ENCODE peak calls at places on chromosomes 13 and 19, in nine cellular contexts. Z is lung microvascular endothelial cell, Y is amniotic epithelial cell, B is MM.1S, G is AG10803, O is NCI-H345, Q is M059J, K is Kasumi-1, C is WERI-Rb-1. F is an unnamed sample.

GRCh38 chr19:55526216-55527196 is 10.4 kb downstream of the SBK2 start:
- DNase-seq in B (no peak), C (peak), O (peak), G (peak), Y (peak), Q (peak), Z (peak), K (peak), F (peak)

GRCh38 chr19:39698535-39698934 is 5.7 kb upstream of the LGALS14 start:
- DNase-seq in O (no peak), B (no peak), Y (no peak), G (no peak), Q (no peak), K (no peak), C (no peak), Z (no peak), F (no peak)

GRCh38 chr13:52405369-52405766 is 604 bp downstream of the THSD1 start:
- DNase-seq in K (no peak), Z (no peak), Y (no peak), B (no peak), C (no peak), Q (no peak), O (no peak), G (no peak), F (no peak)

GRCh38 chr13:39317284-39317683 is 279.0 kb downstream of the NHLRC3 start:
- DNase-seq in C (no peak), G (peak), O (no peak), K (no peak), Q (peak), Z (peak), B (no peak), Y (peak), F (peak)

GRCh38 chr13:72384879-72385278 is 342.6 kb downstream of the MZT1 start:
- DNase-seq in B (no peak), G (peak), K (no peak), Z (no peak), Q (peak), C (no peak), O (no peak), Y (peak), F (peak)

GRCh38 chr13:33015791-33016323 is 366 bp upstream of the KL start:
- DNase-seq in Q (no peak), Z (peak), O (no peak), Y (no peak), G (no peak), C (peak), B (no peak), K (no peak), F (no peak)

GRCh38 chr19:8811315-8812172 is 20.6 kb downstream of the ZNF558 start:
- DNase-seq in C (no peak), K (no peak), Q (peak), B (no peak), G (peak), O (no peak), Y (peak), Z (no peak), F (no peak)

GRCh38 chr13:98484289-98485219 is 92.4 kb downstream of the STK24 start:
- DNase-seq in G (peak), O (peak), B (no peak), C (peak), K (peak), Z (peak), Q (peak), Y (peak), F (peak)

GRCh38 chr13:94280357-94280756 is 199.1 kb downstream of the DCT start:
- DNase-seq in Q (no peak), O (no peak), Z (no peak), G (no peak), K (no peak), Y (no peak), C (no peak), B (no peak), F (peak)

GRCh38 chr13:21095311-21095710 is 33.9 kb upstream of the LATS2 start:
- DNase-seq in Z (no peak), C (no peak), O (no peak), B (no peak), K (no peak), G (no peak), Q (no peak), Y (no peak), F (no peak)

GRCh38 chr13:80276371-80277289 is 64.3 kb downstream of the SPRY2 start:
- DNase-seq in B (no peak), Y (no peak), C (no peak), O (peak), K (no peak), Z (peak), Q (peak), G (no peak), F (peak)

GRCh38 chr13:33349996-33350826 is 64.7 kb upstream of the STARD13 start:
- DNase-seq in K (peak), C (no peak), B (no peak), Y (peak), G (peak), Z (peak), Q (peak), O (no peak), F (no peak)

GRCh38 chr19:44847144-44848035 is 1.3 kb downstream of the NECTIN2 start:
- DNase-seq in C (peak), B (no peak), Q (peak), G (peak), O (peak), K (no peak), Z (peak), Y (peak), F (peak)

GRCh38 chr13:23778007-23778687 is 111.1 kb downstream of the MIPEP start:
- DNase-seq in Q (no peak), G (peak), Y (peak), O (no peak), C (no peak), K (no peak), Z (no peak), B (no peak), F (no peak)

GRCh38 chr13:45943965-45944364 is 92.4 kb upstream of the SIAH3 start:
- DNase-seq in C (no peak), Q (no peak), B (no peak), K (no peak), G (no peak), Y (peak), Z (no peak), O (no peak), F (no peak)

GRCh38 chr19:16820056-16820455 is 9.1 kb upstream of the SIN3B start:
- DNase-seq in K (no peak), O (no peak), G (no peak), Z (no peak), C (no peak), Q (no peak), Y (no peak), B (no peak), F (no peak)

GRCh38 chr13:86601351-86601750 is 802.1 kb upstream of the SLITRK6 start:
- DNase-seq in O (no peak), G (no peak), B (no peak), Z (no peak), Q (no peak), Y (peak), C (no peak), K (no peak), F (peak)

GRCh38 chr19:1355974-1356865 is 27.5 kb upstream of the NDUFS7 start:
- DNase-seq in C (no peak), B (no peak), Q (no peak), Y (peak), O (no peak), Z (peak), G (peak), K (no peak), F (no peak)

GRCh38 chr19:49746206-49746958 is 16.7 kb downstream of the TSKS start:
- DNase-seq in B (peak), C (peak), K (no peak), O (no peak), G (peak), Q (no peak), Y (peak), Z (peak), F (no peak)

GRCh38 chr13:46948338-46948737 is 51.5 kb upstream of the HTR2A start:
- DNase-seq in K (no peak), Z (no peak), Y (no peak), C (no peak), O (no peak), B (no peak), G (no peak), Q (peak), F (no peak)

GRCh38 chr19:2462635-2463421 is 6.1 kb upstream of the LMNB2 start:
- DNase-seq in B (no peak), O (peak), Q (peak), Z (peak), C (peak), G (peak), K (no peak), Y (peak), F (peak)

GRCh38 chr13:40801255-40802217 is 12.1 kb downstream of the SLC25A15 start:
- DNase-seq in Q (no peak), O (no peak), Z (no peak), C (no peak), Y (no peak), B (no peak), G (no peak), K (no peak), F (no peak)

GRCh38 chr13:42924290-42924803 is 67.7 kb downstream of the EPSTI1 start:
- DNase-seq in B (no peak), K (no peak), Z (no peak), Y (no peak), G (no peak), C (no peak), Q (no peak), O (peak), F (no peak)

GRCh38 chr13:62653371-62653770 is 1237.7 kb upstream of the PCDH20 start:
- DNase-seq in Q (no peak), Z (no peak), O (no peak), G (no peak), K (no peak), B (no peak), Y (no peak), C (no peak), F (peak)

GRCh38 chr19:40612831-40613668 is 11.9 kb downstream of the LTBP4 start:
- DNase-seq in Z (peak), G (no peak), O (peak), B (peak), C (no peak), Y (peak), K (peak), Q (no peak), F (no peak)

GRCh38 chr13:73939071-73939380 is 195.2 kb downstream of the KLF12 start:
- DNase-seq in K (no peak), Y (peak), G (no peak), C (no peak), Q (peak), Z (no peak), O (no peak), B (no peak), F (no peak)

GRCh38 chr19:535017-535835 is 3.7 kb downstream of the CDC34 start:
- DNase-seq in C (no peak), Z (peak), K (no peak), B (no peak), Y (no peak), G (no peak), Q (peak), O (no peak), F (no peak)

GRCh38 chr19:9865732-9866627 is 30.9 kb downstream of the PIN1 start:
- DNase-seq in Y (no peak), C (no peak), B (peak), Z (no peak), Q (no peak), G (no peak), O (no peak), K (no peak), F (no peak)

GRCh38 chr13:110485604-110486003 is 75.9 kb downstream of the RAB20 start:
- DNase-seq in Q (peak), Y (peak), B (no peak), O (no peak), C (no peak), G (no peak), Z (no peak), K (no peak), F (no peak)

GRCh38 chr13:60397693-60398437 is 845 bp downstream of the TDRD3 start:
- DNase-seq in C (peak), K (peak), G (peak), B (peak), Y (peak), Q (peak), Z (peak), O (peak), F (peak)

GRCh38 chr19:14375055-14375581 is 6.1 kb upstream of the ADGRE5 start:
- DNase-seq in K (peak), C (no peak), Y (no peak), Z (no peak), B (no peak), Q (no peak), O (no peak), G (no peak), F (no peak)

GRCh38 chr13:97142452-97142851 is 79.7 kb upstream of the MBNL2 start:
- DNase-seq in Y (peak), C (no peak), Z (no peak), Q (no peak), G (peak), O (no peak), B (no peak), K (no peak), F (peak)

GRCh38 chr13:34308725-34309124 is 490.8 kb downstream of the RFC3 start:
- DNase-seq in Y (peak), K (no peak), Z (no peak), G (peak), B (no peak), O (no peak), C (no peak), Q (no peak), F (no peak)

GRCh38 chr13:28408235-28408848 is 86.6 kb downstream of the FLT1 start:
- DNase-seq in C (no peak), O (no peak), Q (no peak), Z (peak), K (peak), G (no peak), Y (peak), B (no peak), F (no peak)